ENCODE peak calls at places on chromosome 5, in four cellular contexts. P is A673, B is cardiac fibroblast, T is AG04449. I is an unnamed sample.

GRCh38 chr5:166436857-166437256 is 1854.6 kb upstream of the WWC1 start:
- DNase-seq in P (peak), T (no peak), B (peak), I (no peak)

GRCh38 chr5:17896605-17897004 is 262.3 kb downstream of the TAF11L14 start:
- DNase-seq in B (no peak), P (no peak), T (peak), I (peak)

GRCh38 chr5:53884844-53885243 is 324.4 kb downstream of the NDUFS4 start:
- DNase-seq in T (no peak), B (no peak), P (no peak), I (no peak)

GRCh38 chr5:31113101-31113500 is 80.4 kb upstream of the CDH6 start:
- DNase-seq in B (peak), T (peak), P (no peak), I (no peak)

GRCh38 chr5:14195588-14195987 is 52.4 kb downstream of the TRIO start:
- DNase-seq in T (no peak), B (no peak), P (no peak), I (no peak)

GRCh38 chr5:123951204-123951977 is 439.4 kb downstream of the CSNK1G3 start:
- DNase-seq in T (peak), B (peak), P (no peak), I (peak)

GRCh38 chr5:135135530-135136201 is 101.6 kb upstream of the PITX1 start:
- DNase-seq in B (peak), T (no peak), P (no peak), I (no peak)

GRCh38 chr5:141604318-141604717 is 14.5 kb downstream of the DIAPH1 start:
- DNase-seq in P (peak), B (peak), T (peak), I (peak)

GRCh38 chr5:71576241-71576640 is 10.9 kb upstream of the MCCC2 start:
- DNase-seq in P (no peak), T (no peak), B (no peak), I (no peak)

GRCh38 chr5:56319281-56320242 is 86.4 kb upstream of the ANKRD55 start:
- DNase-seq in T (no peak), B (peak), P (peak), I (peak)

GRCh38 chr5:42912184-42912766 is 100.6 kb upstream of the SELENOP start:
- DNase-seq in T (no peak), P (peak), B (peak), I (peak)

GRCh38 chr5:3780907-3781306 is 185.3 kb downstream of the IRX1 start:
- DNase-seq in B (no peak), T (no peak), P (no peak), I (no peak)

GRCh38 chr5:54986269-54986654 is 869 bp upstream of the ESM1 start:
- DNase-seq in T (no peak), B (no peak), P (no peak), I (no peak)

GRCh38 chr5:537621-538071 is 13.4 kb upstream of the SLC9A3 start:
- DNase-seq in T (no peak), B (no peak), P (no peak), I (no peak)

GRCh38 chr5:115342593-115343377 is 46.3 kb upstream of the CCDC112 start:
- DNase-seq in T (no peak), B (peak), P (no peak), I (no peak)

GRCh38 chr5:173833200-173833599 is 54.9 kb upstream of the CPEB4 start:
- DNase-seq in B (peak), T (no peak), P (no peak), I (no peak)

GRCh38 chr5:71695561-71695960 is 23.5 kb upstream of the CARTPT start:
- DNase-seq in P (no peak), T (no peak), B (no peak), I (no peak)

GRCh38 chr5:160305319-160305718 is 7.0 kb downstream of the CCNJL start:
- DNase-seq in P (no peak), B (no peak), T (no peak), I (no peak)

GRCh38 chr5:86526811-86527348 is 90.9 kb upstream of the COX7C start:
- DNase-seq in P (no peak), T (no peak), B (no peak), I (peak)

GRCh38 chr5:134609232-134609851 is 23.3 kb downstream of the SAR1B start:
- DNase-seq in P (no peak), T (no peak), B (no peak), I (no peak)

GRCh38 chr5:144328980-144329379 is 158.3 kb downstream of the KCTD16 start:
- DNase-seq in T (no peak), B (no peak), P (no peak), I (no peak)

GRCh38 chr5:43192558-43193170 is 639 bp downstream of the NIM1K start:
- DNase-seq in B (peak), P (peak), T (no peak), I (no peak)

GRCh38 chr5:141650851-141651727 is at the start of gene FCHSD1:
- DNase-seq in P (peak), T (no peak), B (peak), I (peak)

GRCh38 chr5:998276-998974 is 10.2 kb upstream of the NKD2 start:
- DNase-seq in T (no peak), P (no peak), B (no peak), I (no peak)

GRCh38 chr5:161155451-161155850 is 303.4 kb upstream of the ATP10B start:
- DNase-seq in P (no peak), T (no peak), B (no peak), I (no peak)

GRCh38 chr5:154723740-154724505 is 31.3 kb upstream of the LARP1 start:
- DNase-seq in B (peak), P (no peak), T (no peak), I (no peak)

GRCh38 chr5:106454651-106455415 is 1215.9 kb downstream of the EFNA5 start:
- DNase-seq in P (peak), T (no peak), B (peak), I (peak)

GRCh38 chr5:93594591-93595419 is 11.8 kb downstream of the NR2F1 start:
- DNase-seq in P (no peak), B (no peak), T (no peak), I (no peak)

GRCh38 chr5:76046761-76047160 is 36.4 kb upstream of the SV2C start:
- DNase-seq in P (peak), T (no peak), B (no peak), I (no peak)

GRCh38 chr5:16568875-16569580 is 47.8 kb downstream of the RETREG1 start:
- DNase-seq in T (no peak), B (peak), P (peak), I (no peak)

GRCh38 chr5:36047375-36048160 is 19.1 kb downstream of the UGT3A2 start:
- DNase-seq in P (no peak), T (no peak), B (no peak), I (no peak)

GRCh38 chr5:77620404-77620803 is 18.1 kb downstream of the OTP start:
- DNase-seq in B (no peak), T (no peak), P (no peak), I (no peak)

GRCh38 chr5:171520300-171521170 is 101.1 kb downstream of the FGF18 start:
- DNase-seq in P (no peak), T (no peak), B (peak), I (no peak)

GRCh38 chr5:65100846-65101678 is 332.3 kb downstream of the CWC27 start:
- DNase-seq in T (no peak), P (peak), B (peak), I (peak)

GRCh38 chr5:90293931-90294330 is 115.6 kb downstream of the CETN3 start:
- DNase-seq in T (peak), P (no peak), B (peak), I (no peak)

GRCh38 chr5:93461751-93462150 is 119.3 kb downstream of the NR2F1-AS1 start:
- DNase-seq in T (no peak), B (peak), P (no peak), I (no peak)

GRCh38 chr5:10695055-10695649 is 65.9 kb downstream of the DAP start:
- DNase-seq in T (no peak), B (peak), P (peak), I (peak)
- H3K4me3 ChIP-seq in T (no peak), B (no peak), P (no peak), I (no peak)

DNA sequence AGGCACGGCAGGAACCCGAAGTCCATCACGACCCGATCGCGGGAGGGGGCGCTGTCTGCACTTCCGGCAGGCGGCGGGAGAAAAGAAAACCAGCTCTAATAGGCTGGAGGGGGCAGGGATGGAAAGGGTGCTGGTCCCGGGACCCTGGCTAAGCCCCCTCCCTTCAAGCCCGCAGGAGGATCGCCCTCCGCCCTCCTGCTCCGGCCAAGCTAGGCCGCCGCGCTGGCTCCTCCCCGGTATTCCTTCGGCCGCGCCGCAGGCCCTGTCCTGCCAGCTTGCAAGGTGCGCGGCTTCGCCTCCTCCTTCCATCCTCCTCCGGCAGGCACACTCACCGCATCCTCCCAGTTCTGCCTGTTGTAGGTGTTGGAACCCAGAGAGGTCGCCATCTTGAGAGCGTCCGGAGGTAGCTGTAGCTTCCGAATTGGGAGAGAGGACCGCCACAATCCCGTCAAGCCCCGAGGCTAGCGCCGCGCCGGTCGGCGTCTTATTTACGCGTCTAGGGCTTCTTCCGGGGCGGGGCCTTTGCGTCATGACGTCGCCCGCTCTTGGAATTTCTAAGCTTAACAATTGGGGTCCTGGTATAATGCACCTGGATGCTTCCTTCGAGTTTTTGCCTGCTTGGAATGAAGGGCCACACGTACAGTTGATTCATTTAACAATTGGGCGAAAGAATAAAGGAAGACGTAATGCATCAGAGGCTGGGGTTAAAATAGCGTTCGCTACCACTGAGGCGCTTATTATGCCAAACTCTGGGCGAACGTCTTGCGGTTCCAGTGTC is at the start of gene RBM22:
- DNase-seq in P (peak), T (peak), B (peak), I (peak)
- TF ChIP-seq CTCF in P (peak), T (peak), B (peak), I (peak)

GRCh38 chr5:172758836-172759149 is 12.2 kb downstream of the DUSP1 start:
- DNase-seq in P (no peak), B (no peak), T (no peak), I (no peak)

GRCh38 chr5:172756764-172757393 is 14.1 kb downstream of the DUSP1 start:
- DNase-seq in B (no peak), T (no peak), P (no peak), I (no peak)

GRCh38 chr5:172757394-172758010 is 13.5 kb downstream of the DUSP1 start:
- DNase-seq in B (no peak), P (peak), T (no peak), I (no peak)

GRCh38 chr5:172760136-172760535 is 10.9 kb downstream of the DUSP1 start:
- DNase-seq in T (no peak), B (no peak), P (no peak), I (no peak)

GRCh38 chr5:172758077-172758835 is 12.7 kb downstream of the DUSP1 start:
- DNase-seq in P (peak), T (peak), B (peak), I (no peak)
- H3K4me3 ChIP-seq in P (no peak), T (no peak), B (no peak), I (no peak)

DNA sequence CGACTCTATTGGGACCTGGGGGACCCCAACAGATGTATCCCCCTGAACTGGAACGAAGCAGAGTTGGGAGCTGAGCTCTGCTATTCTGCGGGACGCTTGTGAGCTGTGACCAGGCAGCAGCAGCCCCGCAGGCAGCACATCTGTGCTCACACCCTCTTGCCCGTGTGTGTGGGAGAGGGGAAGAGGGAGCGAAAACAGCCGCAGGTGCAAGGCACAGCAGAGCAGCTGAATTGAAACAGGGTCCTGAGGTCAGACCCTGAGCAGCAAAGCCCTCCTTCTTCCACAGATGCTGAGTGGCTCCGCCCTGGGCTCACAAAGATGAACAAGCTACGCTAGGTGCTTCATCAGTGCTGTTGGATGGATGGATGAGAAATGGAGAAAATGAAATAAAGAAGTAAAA is 198.7 kb downstream of the HSPA4 start:
- DNase-seq in T (no peak), B (no peak), P (no peak), I (no peak)
- TF ChIP-seq CTCF in T (no peak), B (no peak), P (no peak), I (no peak)

DNA sequence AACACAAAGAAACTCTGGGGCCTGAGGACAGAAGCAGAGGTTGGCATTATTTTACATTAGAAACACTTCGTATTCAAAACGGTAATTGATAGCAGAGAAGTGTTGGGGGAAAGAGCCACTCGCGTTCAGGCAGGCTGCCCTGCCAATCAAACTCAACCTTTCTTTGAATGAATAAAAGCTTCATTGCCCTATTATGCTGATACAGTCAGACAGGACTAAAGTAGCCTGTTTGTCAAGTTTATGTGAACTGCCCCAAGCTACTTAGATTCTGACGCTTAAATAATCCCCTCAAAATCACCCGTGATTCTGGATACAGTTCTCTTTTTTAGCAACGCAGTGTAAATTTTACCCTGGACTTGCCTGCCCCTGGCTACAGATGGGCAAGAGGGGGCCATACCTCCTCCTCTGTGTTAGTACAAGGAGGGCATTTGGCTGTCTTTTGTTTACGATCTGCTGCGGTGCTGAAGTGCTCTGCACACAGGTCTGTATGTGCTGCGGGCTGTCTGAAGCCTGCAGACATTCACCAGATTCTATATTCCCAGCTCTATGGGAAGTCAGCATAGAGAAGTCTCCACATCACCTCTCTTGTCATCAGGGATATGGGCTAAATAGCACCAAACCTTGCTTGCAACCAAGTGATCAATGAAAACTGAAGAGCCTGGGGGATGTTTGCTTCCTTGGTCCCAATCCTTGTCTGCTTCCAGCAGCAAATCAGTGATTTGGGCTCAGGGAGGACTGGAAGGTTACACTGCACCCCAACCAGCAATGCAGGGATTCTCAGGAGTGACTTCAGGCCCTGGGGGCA is 218.4 kb downstream of the EBF1 start:
- DNase-seq in T (no peak), P (no peak), B (no peak), I (no peak)
- H3K4me3 ChIP-seq in T (no peak), P (no peak), B (no peak), I (no peak)

GRCh38 chr5:130514984-130515690 is 610.9 kb downstream of the CHSY3 start:
- DNase-seq in B (peak), T (peak), P (no peak), I (no peak)
- TF ChIP-seq CTCF in B (no peak), T (no peak), P (no peak), I (no peak)